ENCODE peak calls at places on chromosomes 1 and 21, in four cellular contexts. F is PC-3; C is hepatic stellate cell; J is stimulated activated CD4-positive, alpha-beta T cell treated with anti-CD3 and anti-CD28 coated beads, Interleukin-4, amount 100 ng/mL, for 4 hours. N is an unnamed sample.

GRCh38 chr1:83114136-83114834 is 884.6 kb downstream of the TTLL7 start:
- DNase-seq in F (no peak), C (no peak), J (no peak), N (no peak)

GRCh38 chr1:160806784-160807183 is 10.8 kb downstream of the LY9 start:
- DNase-seq in F (no peak), C (no peak), J (no peak), N (no peak)

GRCh38 chr1:244642988-244643387 is 9.9 kb upstream of the DESI2 start:
- DNase-seq in F (no peak), C (no peak), J (no peak), N (no peak)

GRCh38 chr1:200351826-200352549 is 57.8 kb downstream of the ZNF281 start:
- DNase-seq in F (no peak), C (peak), J (no peak), N (no peak)

GRCh38 chr1:225866061-225866844 is 15.9 kb downstream of the TMEM63A start:
- DNase-seq in F (peak), C (peak), J (peak), N (no peak)

GRCh38 chr1:87588445-87588844 is 259.8 kb downstream of the LMO4 start:
- DNase-seq in F (no peak), C (no peak), J (no peak), N (no peak)

GRCh38 chr1:19398309-19398760 is 86.2 kb downstream of the SLC66A1 start:
- DNase-seq in F (peak), C (peak), J (no peak), N (no peak)

GRCh38 chr21:37525810-37526209 is 159.2 kb downstream of the DYRK1A start:
- DNase-seq in F (no peak), C (no peak), J (no peak), N (no peak)

GRCh38 chr21:15112858-15113257 is 48.1 kb upstream of the NRIP1 start:
- DNase-seq in F (peak), C (no peak), J (no peak), N (no peak)

GRCh38 chr1:20472860-20473711 is 12.9 kb downstream of the CAMK2N1 start:
- DNase-seq in F (no peak), C (peak), J (no peak), N (no peak)

GRCh38 chr1:41936107-41936506 is 17.4 kb upstream of the HIVEP3 start:
- DNase-seq in F (peak), C (no peak), J (no peak), N (no peak)

GRCh38 chr21:36540700-36541099 is 60.8 kb upstream of the CLDN14 start:
- DNase-seq in F (no peak), C (no peak), J (no peak), N (no peak)

GRCh38 chr1:110309768-110310167 is 29.4 kb upstream of the RBM15 start:
- DNase-seq in F (peak), C (peak), J (no peak), N (no peak)

GRCh38 chr1:174850726-174851125 is 149.0 kb upstream of the CACYBP start:
- DNase-seq in F (no peak), C (no peak), J (no peak), N (no peak)

GRCh38 chr1:65392497-65392896 is 28.0 kb upstream of the LEPR start:
- DNase-seq in F (no peak), C (no peak), J (no peak), N (no peak)

GRCh38 chr1:150874455-150875196 is 1.8 kb downstream of the ARNT start:
- DNase-seq in F (no peak), C (no peak), J (no peak), N (no peak)

GRCh38 chr1:101017448-101017847 is 8.1 kb downstream of the DPH5 start:
- DNase-seq in F (no peak), C (no peak), J (no peak), N (no peak)

GRCh38 chr1:40411294-40411693 is 37.8 kb downstream of the SMAP2 start:
- DNase-seq in F (no peak), C (no peak), J (no peak), N (no peak)

GRCh38 chr1:182615468-182616129 is 11.4 kb upstream of the RGS16 start:
- DNase-seq in F (no peak), C (no peak), J (no peak), N (no peak)

GRCh38 chr1:147627435-147628110 is 42.8 kb downstream of the ACP6 start:
- DNase-seq in F (peak), C (peak), J (peak), N (peak)

GRCh38 chr1:19704247-19705113 is 39.8 kb downstream of the HTR6 start:
- DNase-seq in F (peak), C (peak), J (peak), N (peak)

GRCh38 chr1:28887418-28887834 is 26.9 kb upstream of the EPB41 start:
- DNase-seq in F (peak), C (peak), J (peak), N (peak)

GRCh38 chr1:209850342-209850979 is 22.7 kb downstream of the UTP25 start:
- DNase-seq in F (peak), C (peak), J (peak), N (no peak)

GRCh38 chr1:205750683-205751651 is 985 bp upstream of the NUCKS1 start:
- DNase-seq in F (no peak), C (peak), J (no peak), N (no peak)

GRCh38 chr1:31607360-31607759 is 10.1 kb upstream of the HCRTR1 start:
- DNase-seq in F (no peak), C (no peak), J (no peak), N (no peak)

GRCh38 chr1:25676488-25676887 is 59.9 kb downstream of the MAN1C1 start:
- DNase-seq in F (no peak), C (no peak), J (no peak), N (no peak)

GRCh38 chr1:40389234-40389815 is 15.8 kb downstream of the SMAP2 start:
- DNase-seq in F (no peak), C (no peak), J (no peak), N (no peak)

GRCh38 chr1:86436041-86436440 is 12.1 kb downstream of the CLCA2 start:
- DNase-seq in F (no peak), C (no peak), J (no peak), N (no peak)

GRCh38 chr1:6260433-6260934 is 414 bp downstream of the GPR153 start:
- DNase-seq in F (no peak), C (no peak), J (no peak), N (peak)

GRCh38 chr21:46326110-46326703 is 2.3 kb downstream of the PCNT start:
- DNase-seq in F (peak), C (no peak), J (no peak), N (no peak)

GRCh38 chr1:208479435-208479834 is 235.3 kb upstream of the PLXNA2 start:
- DNase-seq in F (no peak), C (no peak), J (no peak), N (no peak)